ENCODE peak calls at places on chromosomes 12 and 14, in six cellular contexts. One of them, this sample, is unnamed.
A peak's percentile ranks its signal among the peaks of the same experiment; 100 is the strongest.

GRCh38 chr14:54025661-54026060 is 69.0 kb upstream of the BMP4 start:
- DNase-seq in fibroblast of lung: peak; percentile 32
- DNase-seq in adrenal gland: peak; percentile 22
- DNase-seq in neural progenitor cell: no peak
- DNase-seq in left ventricle myocardium inferior: no peak
- DNase-seq in CD8-positive, alpha-beta T cell: no peak
- DNase-seq in this sample: no peak

GRCh38 chr12:116609715-116610114 is 50.5 kb downstream of the MAP1LC3B2 start:
- DNase-seq in fibroblast of lung: no peak
- DNase-seq in adrenal gland: no peak
- DNase-seq in neural progenitor cell: peak; percentile 76
- DNase-seq in left ventricle myocardium inferior: no peak
- DNase-seq in CD8-positive, alpha-beta T cell: peak; percentile 15
- DNase-seq in this sample: no peak

GRCh38 chr12:19105468-19105867 is 24.1 kb upstream of the PLEKHA5 start:
- DNase-seq in fibroblast of lung: no peak
- DNase-seq in adrenal gland: no peak
- DNase-seq in neural progenitor cell: no peak
- DNase-seq in left ventricle myocardium inferior: no peak
- DNase-seq in CD8-positive, alpha-beta T cell: no peak
- DNase-seq in this sample: no peak

GRCh38 chr14:103514596-103515421 is 7.8 kb downstream of the CKB start:
- DNase-seq in fibroblast of lung: no peak
- DNase-seq in adrenal gland: no peak
- DNase-seq in neural progenitor cell: no peak
- DNase-seq in left ventricle myocardium inferior: peak; percentile 13
- DNase-seq in CD8-positive, alpha-beta T cell: no peak
- DNase-seq in this sample: no peak

GRCh38 chr12:5905757-5906156 is 39.3 kb downstream of the ANO2 start:
- DNase-seq in fibroblast of lung: no peak
- DNase-seq in adrenal gland: no peak
- DNase-seq in neural progenitor cell: no peak
- DNase-seq in left ventricle myocardium inferior: no peak
- DNase-seq in CD8-positive, alpha-beta T cell: no peak
- DNase-seq in this sample: no peak

GRCh38 chr14:85572845-85573244 is 42.9 kb downstream of the FLRT2 start:
- DNase-seq in fibroblast of lung: peak; percentile 80
- DNase-seq in adrenal gland: no peak
- DNase-seq in neural progenitor cell: no peak
- DNase-seq in left ventricle myocardium inferior: no peak
- DNase-seq in CD8-positive, alpha-beta T cell: no peak
- DNase-seq in this sample: no peak

GRCh38 chr14:68906439-68906838 is 72.7 kb downstream of the ACTN1 start:
- DNase-seq in fibroblast of lung: no peak
- DNase-seq in adrenal gland: no peak
- DNase-seq in neural progenitor cell: no peak
- DNase-seq in left ventricle myocardium inferior: no peak
- DNase-seq in CD8-positive, alpha-beta T cell: no peak
- DNase-seq in this sample: no peak

GRCh38 chr14:50844397-50844796 is 13.4 kb upstream of the NIN start:
- DNase-seq in fibroblast of lung: no peak
- DNase-seq in adrenal gland: no peak
- DNase-seq in neural progenitor cell: no peak
- DNase-seq in left ventricle myocardium inferior: no peak
- DNase-seq in CD8-positive, alpha-beta T cell: no peak
- DNase-seq in this sample: no peak

GRCh38 chr12:92628476-92628875 is 74.3 kb upstream of the PLEKHG7 start:
- DNase-seq in fibroblast of lung: peak; percentile 46
- DNase-seq in adrenal gland: no peak
- DNase-seq in neural progenitor cell: no peak
- DNase-seq in left ventricle myocardium inferior: no peak
- DNase-seq in CD8-positive, alpha-beta T cell: no peak
- DNase-seq in this sample: no peak

GRCh38 chr12:27616356-27617150 is 79.7 kb upstream of the REP15 start:
- DNase-seq in fibroblast of lung: no peak
- DNase-seq in adrenal gland: no peak
- DNase-seq in neural progenitor cell: no peak
- DNase-seq in left ventricle myocardium inferior: no peak
- DNase-seq in CD8-positive, alpha-beta T cell: no peak
- DNase-seq in this sample: no peak

GRCh38 chr12:108455706-108456105 is 59.4 kb upstream of the FICD start:
- DNase-seq in fibroblast of lung: no peak
- DNase-seq in adrenal gland: peak; percentile 13
- DNase-seq in neural progenitor cell: no peak
- DNase-seq in left ventricle myocardium inferior: no peak
- DNase-seq in CD8-positive, alpha-beta T cell: no peak
- DNase-seq in this sample: no peak

GRCh38 chr12:4653257-4653656 is 4.3 kb downstream of the NDUFA9 start:
- DNase-seq in fibroblast of lung: no peak
- DNase-seq in adrenal gland: no peak
- DNase-seq in neural progenitor cell: peak; percentile 11
- DNase-seq in left ventricle myocardium inferior: no peak
- DNase-seq in CD8-positive, alpha-beta T cell: no peak
- DNase-seq in this sample: no peak

GRCh38 chr12:102592134-102592533 is 111.8 kb upstream of the IGF1 start:
- DNase-seq in fibroblast of lung: no peak
- DNase-seq in adrenal gland: no peak
- DNase-seq in neural progenitor cell: no peak
- DNase-seq in left ventricle myocardium inferior: no peak
- DNase-seq in CD8-positive, alpha-beta T cell: no peak
- DNase-seq in this sample: no peak

GRCh38 chr12:105920161-105920684 is 218.5 kb downstream of the NUAK1 start:
- DNase-seq in fibroblast of lung: no peak
- DNase-seq in adrenal gland: no peak
- DNase-seq in neural progenitor cell: no peak
- DNase-seq in left ventricle myocardium inferior: peak; percentile 43
- DNase-seq in CD8-positive, alpha-beta T cell: no peak
- DNase-seq in this sample: no peak

GRCh38 chr12:121797937-121798801 is 4.7 kb upstream of the RHOF start:
- DNase-seq in fibroblast of lung: peak; percentile 74
- DNase-seq in adrenal gland: peak; percentile 76
- DNase-seq in neural progenitor cell: peak; percentile 65
- DNase-seq in left ventricle myocardium inferior: peak; percentile 84
- DNase-seq in CD8-positive, alpha-beta T cell: no peak
- DNase-seq in this sample: peak; percentile 69

DNA sequence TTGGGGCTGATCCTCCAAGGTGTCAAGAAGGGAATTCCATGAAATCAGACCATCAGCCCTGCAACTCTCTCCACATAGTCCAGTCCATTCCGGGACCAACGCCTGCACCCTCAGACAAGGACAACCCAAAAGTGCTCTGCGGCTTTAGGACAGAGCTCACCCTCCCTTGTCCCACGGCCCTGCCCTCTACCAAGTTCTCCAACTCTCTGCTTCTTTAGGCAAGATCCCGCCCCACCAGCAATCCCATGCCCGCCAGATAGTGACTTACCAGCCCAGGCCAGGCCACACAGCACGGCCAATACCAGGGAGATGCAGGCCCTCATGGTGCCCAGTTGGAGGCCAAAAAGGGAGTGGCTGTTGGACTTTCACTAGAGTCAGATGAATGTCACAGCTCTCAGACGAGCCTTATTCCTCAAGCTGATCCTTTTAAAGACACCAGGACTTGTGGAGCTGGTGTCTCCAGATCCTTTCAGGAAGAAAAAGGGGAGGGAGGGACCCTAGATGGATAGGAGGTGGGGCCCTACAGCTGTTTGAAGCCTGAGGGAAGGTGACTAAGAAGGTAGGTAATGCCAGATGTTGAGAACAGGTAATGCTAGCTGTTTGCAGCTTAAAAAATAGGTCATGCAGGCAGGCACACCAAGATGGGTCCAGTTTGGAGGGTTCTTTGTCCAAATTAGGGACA is at the start of gene ENDOU:
- DNase-seq in fibroblast of lung: no peak
- DNase-seq in adrenal gland: no peak
- DNase-seq in neural progenitor cell: no peak
- DNase-seq in left ventricle myocardium inferior: no peak
- DNase-seq in CD8-positive, alpha-beta T cell: no peak
- DNase-seq in this sample: no peak
- TF ChIP-seq CTCF in fibroblast of lung: no peak
- TF ChIP-seq CTCF in adrenal gland: no peak
- TF ChIP-seq CTCF in neural progenitor cell: no peak
- TF ChIP-seq CTCF in left ventricle myocardium inferior: no peak
- TF ChIP-seq CTCF in CD8-positive, alpha-beta T cell: no peak
- TF ChIP-seq CTCF in this sample: no peak

GRCh38 chr12:61758661-61759060 is 501.5 kb upstream of the USP15 start:
- DNase-seq in fibroblast of lung: no peak
- DNase-seq in adrenal gland: no peak
- DNase-seq in neural progenitor cell: no peak
- DNase-seq in left ventricle myocardium inferior: no peak
- DNase-seq in CD8-positive, alpha-beta T cell: no peak
- DNase-seq in this sample: no peak

GRCh38 chr12:61757831-61758505 is 502.2 kb upstream of the USP15 start:
- DNase-seq in fibroblast of lung: no peak
- DNase-seq in adrenal gland: no peak
- DNase-seq in neural progenitor cell: no peak
- DNase-seq in left ventricle myocardium inferior: no peak
- DNase-seq in CD8-positive, alpha-beta T cell: no peak
- DNase-seq in this sample: no peak

GRCh38 chr12:61750604-61751003 is 509.6 kb upstream of the USP15 start:
- DNase-seq in fibroblast of lung: no peak
- DNase-seq in adrenal gland: no peak
- DNase-seq in neural progenitor cell: no peak
- DNase-seq in left ventricle myocardium inferior: no peak
- DNase-seq in CD8-positive, alpha-beta T cell: no peak
- DNase-seq in this sample: no peak

GRCh38 chr12:61754214-61754613 is 506.0 kb upstream of the USP15 start:
- DNase-seq in fibroblast of lung: no peak
- DNase-seq in adrenal gland: no peak
- DNase-seq in neural progenitor cell: no peak
- DNase-seq in left ventricle myocardium inferior: no peak
- DNase-seq in CD8-positive, alpha-beta T cell: no peak
- DNase-seq in this sample: no peak
- H3K4me1 ChIP-seq in fibroblast of lung: no peaks in the 10 kb centered on the region
- H3K4me1 ChIP-seq in adrenal gland: peaks cover 6% of the 10 kb centered on the region
- H3K4me1 ChIP-seq in neural progenitor cell: no peaks in the 10 kb centered on the region
- H3K4me1 ChIP-seq in left ventricle myocardium inferior: no peaks in the 10 kb centered on the region
- H3K4me1 ChIP-seq in CD8-positive, alpha-beta T cell: no peaks in the 10 kb centered on the region
- H3K4me1 ChIP-seq in this sample: no peaks in the 10 kb centered on the region

GRCh38 chr14:24959791-24960331 is 90.1 kb downstream of the STXBP6 start:
- DNase-seq in fibroblast of lung: peak; percentile 89
- DNase-seq in adrenal gland: no peak
- DNase-seq in neural progenitor cell: no peak
- DNase-seq in left ventricle myocardium inferior: no peak
- DNase-seq in CD8-positive, alpha-beta T cell: no peak
- DNase-seq in this sample: no peak

GRCh38 chr14:24965934-24966593 is 83.9 kb downstream of the STXBP6 start:
- DNase-seq in fibroblast of lung: peak; percentile 85
- DNase-seq in adrenal gland: peak; percentile 10
- DNase-seq in neural progenitor cell: peak; percentile 34
- DNase-seq in left ventricle myocardium inferior: peak; percentile 26
- DNase-seq in CD8-positive, alpha-beta T cell: no peak
- DNase-seq in this sample: peak; percentile 71

GRCh38 chr14:24960816-24961215 is 89.1 kb downstream of the STXBP6 start:
- DNase-seq in fibroblast of lung: peak; percentile 92
- DNase-seq in adrenal gland: no peak
- DNase-seq in neural progenitor cell: no peak
- DNase-seq in left ventricle myocardium inferior: no peak
- DNase-seq in CD8-positive, alpha-beta T cell: no peak
- DNase-seq in this sample: no peak

GRCh38 chr14:24964048-24964447 is 85.9 kb downstream of the STXBP6 start:
- DNase-seq in fibroblast of lung: no peak
- DNase-seq in adrenal gland: no peak
- DNase-seq in neural progenitor cell: peak; percentile 14
- DNase-seq in left ventricle myocardium inferior: no peak
- DNase-seq in CD8-positive, alpha-beta T cell: no peak
- DNase-seq in this sample: no peak

DNA sequence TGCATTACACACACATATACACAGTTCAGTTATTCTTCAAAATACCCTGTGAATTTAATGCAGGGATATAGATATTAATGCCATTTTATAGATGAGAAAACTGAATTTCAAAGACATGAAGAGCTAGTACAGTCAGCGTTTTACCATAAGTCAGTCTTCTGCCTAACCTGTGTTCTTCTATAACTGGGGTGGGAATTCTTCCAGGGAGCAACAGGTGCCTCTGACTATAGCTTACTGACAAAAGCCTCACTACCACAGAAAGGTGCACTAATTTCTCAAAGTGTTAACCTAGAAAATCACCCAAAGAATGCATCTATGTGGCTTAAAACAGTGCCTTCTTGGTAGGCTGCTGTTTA is 84.4 kb downstream of the STXBP6 start:
- DNase-seq in fibroblast of lung: no peak
- DNase-seq in adrenal gland: no peak
- DNase-seq in neural progenitor cell: no peak
- DNase-seq in left ventricle myocardium inferior: no peak
- DNase-seq in CD8-positive, alpha-beta T cell: no peak
- DNase-seq in this sample: no peak
- H3K4me3 ChIP-seq in fibroblast of lung: no peak overlapping the region
- H3K4me3 ChIP-seq in adrenal gland: no peak overlapping the region
- H3K4me3 ChIP-seq in neural progenitor cell: no peak overlapping the region
- H3K4me3 ChIP-seq in left ventricle myocardium inferior: peak overlapping the region; percentile 32
- H3K4me3 ChIP-seq in CD8-positive, alpha-beta T cell: no peak overlapping the region
- H3K4me3 ChIP-seq in this sample: no peak overlapping the region

GRCh38 chr12:15011162-15011561 is 38.3 kb downstream of the PDE6H start:
- DNase-seq in fibroblast of lung: no peak
- DNase-seq in adrenal gland: no peak
- DNase-seq in neural progenitor cell: no peak
- DNase-seq in left ventricle myocardium inferior: no peak
- DNase-seq in CD8-positive, alpha-beta T cell: no peak
- DNase-seq in this sample: no peak
- TF ChIP-seq CTCF in fibroblast of lung: no peak
- TF ChIP-seq CTCF in adrenal gland: no peak
- TF ChIP-seq CTCF in neural progenitor cell: peak; percentile 33
- TF ChIP-seq CTCF in left ventricle myocardium inferior: no peak
- TF ChIP-seq CTCF in CD8-positive, alpha-beta T cell: no peak
- TF ChIP-seq CTCF in this sample: no peak

DNA sequence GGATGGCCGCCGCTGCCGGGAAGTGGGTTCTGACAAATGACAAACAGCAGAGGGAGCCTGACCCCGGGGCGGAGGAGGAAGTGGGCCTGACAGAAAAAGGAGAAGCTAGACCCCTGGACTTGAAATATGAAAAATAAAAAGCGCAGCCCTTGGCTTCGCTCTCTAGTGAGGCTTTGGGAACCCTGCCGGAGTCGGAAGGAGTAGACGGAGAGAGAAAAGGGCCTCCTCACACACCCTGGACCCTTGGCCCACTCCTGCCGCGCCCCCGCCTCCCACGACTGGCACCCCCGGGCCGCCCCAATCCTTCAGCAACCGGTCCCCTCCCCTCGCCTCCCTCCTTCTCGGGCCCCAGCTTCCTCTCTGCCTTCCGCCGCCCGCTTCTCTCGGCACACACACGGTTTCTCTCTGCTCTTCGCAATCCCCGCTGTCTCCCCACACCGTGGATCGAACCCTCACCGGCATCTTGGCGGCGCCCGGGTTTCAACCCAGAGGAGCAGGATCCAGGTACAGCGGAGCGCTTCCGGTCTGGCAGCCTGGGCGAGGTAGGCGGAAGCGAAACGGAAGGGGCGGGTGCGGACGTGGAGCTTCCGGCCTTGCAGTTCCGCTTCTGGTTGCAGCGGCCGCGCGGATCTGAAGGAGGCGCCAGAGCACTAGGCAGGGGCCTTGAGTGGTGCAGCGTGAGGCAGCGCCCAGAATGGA is at the start of gene ARPC3:
- DNase-seq in fibroblast of lung: peak; percentile 94
- DNase-seq in adrenal gland: peak; percentile 96
- DNase-seq in neural progenitor cell: peak; percentile 96
- DNase-seq in left ventricle myocardium inferior: peak; percentile 96
- DNase-seq in CD8-positive, alpha-beta T cell: peak; percentile 94
- DNase-seq in this sample: peak; percentile 96
- H3K4me1 ChIP-seq in fibroblast of lung: no peaks in the 10 kb centered on the region
- H3K4me1 ChIP-seq in adrenal gland: no peaks in the 10 kb centered on the region
- H3K4me1 ChIP-seq in neural progenitor cell: peaks cover 3% of the 10 kb centered on the region
- H3K4me1 ChIP-seq in left ventricle myocardium inferior: peaks cover 50% of the 10 kb centered on the region
- H3K4me1 ChIP-seq in CD8-positive, alpha-beta T cell: peaks cover 31% of the 10 kb centered on the region
- H3K4me1 ChIP-seq in this sample: peaks cover 14% of the 10 kb centered on the region

This sample was measured in body of pancreas.